ENCODE peak calls at places on chromosomes 4 and X, in nine cellular contexts. One of them, this sample, is unnamed.
A peak's percentile ranks its signal among the peaks of the same experiment; 100 is the strongest.

GRCh38 chrX:129984196-129984962 is 1.9 kb downstream of the BCORL1 start:
- DNase-seq in natural killer cell: peak; percentile 19
- DNase-seq in WTC11: peak; percentile 20
- DNase-seq in activated T-helper 1 cell treated with anti-CD3 and anti-CD28 coated beads, Interleukin-2, amount 50 U/mL, for 16 hours: no peak
- DNase-seq in left colon: peak; percentile 51
- DNase-seq in uterus: peak; percentile 37
- DNase-seq in thoracic aorta: no peak
- DNase-seq in endodermal cell: peak; percentile 68
- DNase-seq in stimulated activated CD4-positive, alpha-beta T cell treated with anti-CD3 and anti-CD28 coated beads, Interleukin-4, amount 100 ng/mL, for 48 hours: peak; percentile 15
- DNase-seq in this sample: peak; percentile 47

GRCh38 chr4:127533028-127533700 is 99.6 kb upstream of the INTU start:
- DNase-seq in natural killer cell: no peak
- DNase-seq in WTC11: no peak
- DNase-seq in activated T-helper 1 cell treated with anti-CD3 and anti-CD28 coated beads, Interleukin-2, amount 50 U/mL, for 16 hours: no peak
- DNase-seq in left colon: peak; percentile 4
- DNase-seq in uterus: peak; percentile 77
- DNase-seq in thoracic aorta: no peak
- DNase-seq in endodermal cell: no peak
- DNase-seq in stimulated activated CD4-positive, alpha-beta T cell treated with anti-CD3 and anti-CD28 coated beads, Interleukin-4, amount 100 ng/mL, for 48 hours: no peak
- DNase-seq in this sample: no peak

GRCh38 chr4:165383757-165384156 is 4.9 kb downstream of the CPE start:
- DNase-seq in natural killer cell: no peak
- DNase-seq in WTC11: no peak
- DNase-seq in activated T-helper 1 cell treated with anti-CD3 and anti-CD28 coated beads, Interleukin-2, amount 50 U/mL, for 16 hours: no peak
- DNase-seq in left colon: no peak
- DNase-seq in uterus: no peak
- DNase-seq in thoracic aorta: no peak
- DNase-seq in endodermal cell: peak; percentile 69
- DNase-seq in stimulated activated CD4-positive, alpha-beta T cell treated with anti-CD3 and anti-CD28 coated beads, Interleukin-4, amount 100 ng/mL, for 48 hours: no peak
- DNase-seq in this sample: no peak

GRCh38 chrX:41695464-41695863 is 6.7 kb downstream of the GPR34 start:
- DNase-seq in natural killer cell: no peak
- DNase-seq in WTC11: no peak
- DNase-seq in activated T-helper 1 cell treated with anti-CD3 and anti-CD28 coated beads, Interleukin-2, amount 50 U/mL, for 16 hours: no peak
- DNase-seq in left colon: no peak
- DNase-seq in uterus: no peak
- DNase-seq in thoracic aorta: no peak
- DNase-seq in endodermal cell: no peak
- DNase-seq in stimulated activated CD4-positive, alpha-beta T cell treated with anti-CD3 and anti-CD28 coated beads, Interleukin-4, amount 100 ng/mL, for 48 hours: no peak
- DNase-seq in this sample: no peak

GRCh38 chr4:142846729-142847606 is 867 bp upstream of the INPP4B start:
- DNase-seq in natural killer cell: no peak
- DNase-seq in WTC11: peak; percentile 61
- DNase-seq in activated T-helper 1 cell treated with anti-CD3 and anti-CD28 coated beads, Interleukin-2, amount 50 U/mL, for 16 hours: peak; percentile 55
- DNase-seq in left colon: peak; percentile 73
- DNase-seq in uterus: peak; percentile 31
- DNase-seq in thoracic aorta: no peak
- DNase-seq in endodermal cell: peak; percentile 85
- DNase-seq in stimulated activated CD4-positive, alpha-beta T cell treated with anti-CD3 and anti-CD28 coated beads, Interleukin-4, amount 100 ng/mL, for 48 hours: peak; percentile 61
- DNase-seq in this sample: no peak

GRCh38 chr4:74330295-74330750 is 22.1 kb downstream of the EPGN start:
- DNase-seq in natural killer cell: no peak
- DNase-seq in WTC11: no peak
- DNase-seq in activated T-helper 1 cell treated with anti-CD3 and anti-CD28 coated beads, Interleukin-2, amount 50 U/mL, for 16 hours: no peak
- DNase-seq in left colon: no peak
- DNase-seq in uterus: no peak
- DNase-seq in thoracic aorta: no peak
- DNase-seq in endodermal cell: no peak
- DNase-seq in stimulated activated CD4-positive, alpha-beta T cell treated with anti-CD3 and anti-CD28 coated beads, Interleukin-4, amount 100 ng/mL, for 48 hours: no peak
- DNase-seq in this sample: no peak

GRCh38 chr4:89158884-89159503 is 47.7 kb downstream of the TIGD2 start:
- DNase-seq in natural killer cell: no peak
- DNase-seq in WTC11: no peak
- DNase-seq in activated T-helper 1 cell treated with anti-CD3 and anti-CD28 coated beads, Interleukin-2, amount 50 U/mL, for 16 hours: no peak
- DNase-seq in left colon: no peak
- DNase-seq in uterus: no peak
- DNase-seq in thoracic aorta: no peak
- DNase-seq in endodermal cell: no peak
- DNase-seq in stimulated activated CD4-positive, alpha-beta T cell treated with anti-CD3 and anti-CD28 coated beads, Interleukin-4, amount 100 ng/mL, for 48 hours: no peak
- DNase-seq in this sample: no peak

GRCh38 chr4:19429684-19430083 is 822.0 kb upstream of the SLIT2 start:
- DNase-seq in natural killer cell: no peak
- DNase-seq in WTC11: peak; percentile 25
- DNase-seq in activated T-helper 1 cell treated with anti-CD3 and anti-CD28 coated beads, Interleukin-2, amount 50 U/mL, for 16 hours: no peak
- DNase-seq in left colon: no peak
- DNase-seq in uterus: no peak
- DNase-seq in thoracic aorta: no peak
- DNase-seq in endodermal cell: peak; percentile 81
- DNase-seq in stimulated activated CD4-positive, alpha-beta T cell treated with anti-CD3 and anti-CD28 coated beads, Interleukin-4, amount 100 ng/mL, for 48 hours: no peak
- DNase-seq in this sample: no peak

GRCh38 chr4:41178372-41179085 is 35.8 kb downstream of the APBB2 start:
- DNase-seq in natural killer cell: no peak
- DNase-seq in WTC11: no peak
- DNase-seq in activated T-helper 1 cell treated with anti-CD3 and anti-CD28 coated beads, Interleukin-2, amount 50 U/mL, for 16 hours: no peak
- DNase-seq in left colon: no peak
- DNase-seq in uterus: no peak
- DNase-seq in thoracic aorta: no peak
- DNase-seq in endodermal cell: no peak
- DNase-seq in stimulated activated CD4-positive, alpha-beta T cell treated with anti-CD3 and anti-CD28 coated beads, Interleukin-4, amount 100 ng/mL, for 48 hours: no peak
- DNase-seq in this sample: no peak

GRCh38 chr4:190020790-190021717 is 6.0 kb downstream of the FRG2 start:
- DNase-seq in natural killer cell: no peak
- DNase-seq in WTC11: peak; percentile 73
- DNase-seq in activated T-helper 1 cell treated with anti-CD3 and anti-CD28 coated beads, Interleukin-2, amount 50 U/mL, for 16 hours: no peak
- DNase-seq in left colon: peak; percentile 30
- DNase-seq in uterus: no peak
- DNase-seq in thoracic aorta: no peak
- DNase-seq in endodermal cell: peak; percentile 88
- DNase-seq in stimulated activated CD4-positive, alpha-beta T cell treated with anti-CD3 and anti-CD28 coated beads, Interleukin-4, amount 100 ng/mL, for 48 hours: no peak
- DNase-seq in this sample: no peak

GRCh38 chrX:136194546-136194945 is 47.2 kb downstream of the FHL1 start:
- DNase-seq in natural killer cell: no peak
- DNase-seq in WTC11: no peak
- DNase-seq in activated T-helper 1 cell treated with anti-CD3 and anti-CD28 coated beads, Interleukin-2, amount 50 U/mL, for 16 hours: no peak
- DNase-seq in left colon: no peak
- DNase-seq in uterus: no peak
- DNase-seq in thoracic aorta: no peak
- DNase-seq in endodermal cell: no peak
- DNase-seq in stimulated activated CD4-positive, alpha-beta T cell treated with anti-CD3 and anti-CD28 coated beads, Interleukin-4, amount 100 ng/mL, for 48 hours: no peak
- DNase-seq in this sample: no peak

GRCh38 chrX:111652719-111653118 is 28.3 kb upstream of the ALG13 start:
- DNase-seq in natural killer cell: no peak
- DNase-seq in WTC11: no peak
- DNase-seq in activated T-helper 1 cell treated with anti-CD3 and anti-CD28 coated beads, Interleukin-2, amount 50 U/mL, for 16 hours: no peak
- DNase-seq in left colon: no peak
- DNase-seq in uterus: no peak
- DNase-seq in thoracic aorta: no peak
- DNase-seq in endodermal cell: no peak
- DNase-seq in stimulated activated CD4-positive, alpha-beta T cell treated with anti-CD3 and anti-CD28 coated beads, Interleukin-4, amount 100 ng/mL, for 48 hours: no peak
- DNase-seq in this sample: no peak

GRCh38 chrX:1925053-1925481 is 310.2 kb downstream of the ASMT start:
- DNase-seq in natural killer cell: no peak
- DNase-seq in WTC11: peak; percentile 75
- DNase-seq in activated T-helper 1 cell treated with anti-CD3 and anti-CD28 coated beads, Interleukin-2, amount 50 U/mL, for 16 hours: no peak
- DNase-seq in left colon: no peak
- DNase-seq in uterus: no peak
- DNase-seq in thoracic aorta: no peak
- DNase-seq in endodermal cell: peak; percentile 92
- DNase-seq in stimulated activated CD4-positive, alpha-beta T cell treated with anti-CD3 and anti-CD28 coated beads, Interleukin-4, amount 100 ng/mL, for 48 hours: no peak
- DNase-seq in this sample: no peak

GRCh38 chr4:78592104-78592783 is 40.7 kb downstream of the ANXA3 start:
- DNase-seq in natural killer cell: no peak
- DNase-seq in WTC11: peak; percentile 49
- DNase-seq in activated T-helper 1 cell treated with anti-CD3 and anti-CD28 coated beads, Interleukin-2, amount 50 U/mL, for 16 hours: no peak
- DNase-seq in left colon: peak; percentile 18
- DNase-seq in uterus: no peak
- DNase-seq in thoracic aorta: no peak
- DNase-seq in endodermal cell: peak; percentile 71
- DNase-seq in stimulated activated CD4-positive, alpha-beta T cell treated with anti-CD3 and anti-CD28 coated beads, Interleukin-4, amount 100 ng/mL, for 48 hours: no peak
- DNase-seq in this sample: no peak

GRCh38 chr4:2341261-2341841 is 77.1 kb downstream of the ZFYVE28 start:
- DNase-seq in natural killer cell: peak; percentile 3
- DNase-seq in WTC11: no peak
- DNase-seq in activated T-helper 1 cell treated with anti-CD3 and anti-CD28 coated beads, Interleukin-2, amount 50 U/mL, for 16 hours: no peak
- DNase-seq in left colon: no peak
- DNase-seq in uterus: no peak
- DNase-seq in thoracic aorta: no peak
- DNase-seq in endodermal cell: no peak
- DNase-seq in stimulated activated CD4-positive, alpha-beta T cell treated with anti-CD3 and anti-CD28 coated beads, Interleukin-4, amount 100 ng/mL, for 48 hours: no peak
- DNase-seq in this sample: no peak

GRCh38 chr4:119659576-119659975 is 31.0 kb upstream of the PDE5A start:
- DNase-seq in natural killer cell: no peak
- DNase-seq in WTC11: no peak
- DNase-seq in activated T-helper 1 cell treated with anti-CD3 and anti-CD28 coated beads, Interleukin-2, amount 50 U/mL, for 16 hours: no peak
- DNase-seq in left colon: no peak
- DNase-seq in uterus: no peak
- DNase-seq in thoracic aorta: no peak
- DNase-seq in endodermal cell: no peak
- DNase-seq in stimulated activated CD4-positive, alpha-beta T cell treated with anti-CD3 and anti-CD28 coated beads, Interleukin-4, amount 100 ng/mL, for 48 hours: no peak
- DNase-seq in this sample: peak; percentile 2

GRCh38 chrX:63508668-63509067 is 157.5 kb upstream of the SPIN4 start:
- DNase-seq in natural killer cell: no peak
- DNase-seq in WTC11: no peak
- DNase-seq in activated T-helper 1 cell treated with anti-CD3 and anti-CD28 coated beads, Interleukin-2, amount 50 U/mL, for 16 hours: no peak
- DNase-seq in left colon: no peak
- DNase-seq in uterus: no peak
- DNase-seq in thoracic aorta: no peak
- DNase-seq in endodermal cell: no peak
- DNase-seq in stimulated activated CD4-positive, alpha-beta T cell treated with anti-CD3 and anti-CD28 coated beads, Interleukin-4, amount 100 ng/mL, for 48 hours: no peak
- DNase-seq in this sample: no peak

GRCh38 chrX:40773809-40774208 is 38.5 kb upstream of the MED14 start:
- DNase-seq in natural killer cell: no peak
- DNase-seq in WTC11: no peak
- DNase-seq in activated T-helper 1 cell treated with anti-CD3 and anti-CD28 coated beads, Interleukin-2, amount 50 U/mL, for 16 hours: no peak
- DNase-seq in left colon: no peak
- DNase-seq in uterus: no peak
- DNase-seq in thoracic aorta: no peak
- DNase-seq in endodermal cell: no peak
- DNase-seq in stimulated activated CD4-positive, alpha-beta T cell treated with anti-CD3 and anti-CD28 coated beads, Interleukin-4, amount 100 ng/mL, for 48 hours: no peak
- DNase-seq in this sample: no peak

GRCh38 chr4:31185014-31185585 is 464.9 kb downstream of the PCDH7 start:
- DNase-seq in natural killer cell: no peak
- DNase-seq in WTC11: no peak
- DNase-seq in activated T-helper 1 cell treated with anti-CD3 and anti-CD28 coated beads, Interleukin-2, amount 50 U/mL, for 16 hours: no peak
- DNase-seq in left colon: no peak
- DNase-seq in uterus: no peak
- DNase-seq in thoracic aorta: no peak
- DNase-seq in endodermal cell: no peak
- DNase-seq in stimulated activated CD4-positive, alpha-beta T cell treated with anti-CD3 and anti-CD28 coated beads, Interleukin-4, amount 100 ng/mL, for 48 hours: no peak
- DNase-seq in this sample: no peak

GRCh38 chr4:154030747-154031146 is 241.9 kb upstream of the SFRP2 start:
- DNase-seq in natural killer cell: no peak
- DNase-seq in WTC11: no peak
- DNase-seq in activated T-helper 1 cell treated with anti-CD3 and anti-CD28 coated beads, Interleukin-2, amount 50 U/mL, for 16 hours: no peak
- DNase-seq in left colon: no peak
- DNase-seq in uterus: no peak
- DNase-seq in thoracic aorta: no peak
- DNase-seq in endodermal cell: no peak
- DNase-seq in stimulated activated CD4-positive, alpha-beta T cell treated with anti-CD3 and anti-CD28 coated beads, Interleukin-4, amount 100 ng/mL, for 48 hours: no peak
- DNase-seq in this sample: no peak

GRCh38 chr4:41933997-41934812 is 1.0 kb upstream of the TMEM33 start:
- DNase-seq in natural killer cell: no peak
- DNase-seq in WTC11: no peak
- DNase-seq in activated T-helper 1 cell treated with anti-CD3 and anti-CD28 coated beads, Interleukin-2, amount 50 U/mL, for 16 hours: no peak
- DNase-seq in left colon: no peak
- DNase-seq in uterus: no peak
- DNase-seq in thoracic aorta: no peak
- DNase-seq in endodermal cell: no peak
- DNase-seq in stimulated activated CD4-positive, alpha-beta T cell treated with anti-CD3 and anti-CD28 coated beads, Interleukin-4, amount 100 ng/mL, for 48 hours: no peak
- DNase-seq in this sample: no peak

GRCh38 chr4:145812902-145813301 is 125.7 kb downstream of the ZNF827 start:
- DNase-seq in natural killer cell: no peak
- DNase-seq in WTC11: no peak
- DNase-seq in activated T-helper 1 cell treated with anti-CD3 and anti-CD28 coated beads, Interleukin-2, amount 50 U/mL, for 16 hours: no peak
- DNase-seq in left colon: no peak
- DNase-seq in uterus: no peak
- DNase-seq in thoracic aorta: no peak
- DNase-seq in endodermal cell: no peak
- DNase-seq in stimulated activated CD4-positive, alpha-beta T cell treated with anti-CD3 and anti-CD28 coated beads, Interleukin-4, amount 100 ng/mL, for 48 hours: no peak
- DNase-seq in this sample: no peak

GRCh38 chrX:153641575-153642312 is 5.3 kb upstream of the DUSP9 start:
- DNase-seq in natural killer cell: no peak
- DNase-seq in WTC11: no peak
- DNase-seq in activated T-helper 1 cell treated with anti-CD3 and anti-CD28 coated beads, Interleukin-2, amount 50 U/mL, for 16 hours: no peak
- DNase-seq in left colon: no peak
- DNase-seq in uterus: no peak
- DNase-seq in thoracic aorta: no peak
- DNase-seq in endodermal cell: peak; percentile 56
- DNase-seq in stimulated activated CD4-positive, alpha-beta T cell treated with anti-CD3 and anti-CD28 coated beads, Interleukin-4, amount 100 ng/mL, for 48 hours: no peak
- DNase-seq in this sample: peak; percentile 71

GRCh38 chr4:626201-627091 is 1.1 kb downstream of the PDE6B start:
- DNase-seq in natural killer cell: no peak
- DNase-seq in WTC11: peak; percentile 13
- DNase-seq in activated T-helper 1 cell treated with anti-CD3 and anti-CD28 coated beads, Interleukin-2, amount 50 U/mL, for 16 hours: no peak
- DNase-seq in left colon: no peak
- DNase-seq in uterus: no peak
- DNase-seq in thoracic aorta: no peak
- DNase-seq in endodermal cell: peak; percentile 51
- DNase-seq in stimulated activated CD4-positive, alpha-beta T cell treated with anti-CD3 and anti-CD28 coated beads, Interleukin-4, amount 100 ng/mL, for 48 hours: no peak
- DNase-seq in this sample: no peak

GRCh38 chr4:187547281-187547680 is 448.3 kb upstream of the ZFP42 start:
- DNase-seq in natural killer cell: no peak
- DNase-seq in WTC11: no peak
- DNase-seq in activated T-helper 1 cell treated with anti-CD3 and anti-CD28 coated beads, Interleukin-2, amount 50 U/mL, for 16 hours: no peak
- DNase-seq in left colon: no peak
- DNase-seq in uterus: no peak
- DNase-seq in thoracic aorta: no peak
- DNase-seq in endodermal cell: no peak
- DNase-seq in stimulated activated CD4-positive, alpha-beta T cell treated with anti-CD3 and anti-CD28 coated beads, Interleukin-4, amount 100 ng/mL, for 48 hours: no peak
- DNase-seq in this sample: no peak

GRCh38 chr4:41155194-41155830 is 59.0 kb downstream of the APBB2 start:
- DNase-seq in natural killer cell: no peak
- DNase-seq in WTC11: no peak
- DNase-seq in activated T-helper 1 cell treated with anti-CD3 and anti-CD28 coated beads, Interleukin-2, amount 50 U/mL, for 16 hours: no peak
- DNase-seq in left colon: no peak
- DNase-seq in uterus: no peak
- DNase-seq in thoracic aorta: no peak
- DNase-seq in endodermal cell: no peak
- DNase-seq in stimulated activated CD4-positive, alpha-beta T cell treated with anti-CD3 and anti-CD28 coated beads, Interleukin-4, amount 100 ng/mL, for 48 hours: no peak
- DNase-seq in this sample: no peak

GRCh38 chr4:159077702-159078495 is 25.0 kb upstream of the RAPGEF2 start:
- DNase-seq in natural killer cell: no peak
- DNase-seq in WTC11: no peak
- DNase-seq in activated T-helper 1 cell treated with anti-CD3 and anti-CD28 coated beads, Interleukin-2, amount 50 U/mL, for 16 hours: no peak
- DNase-seq in left colon: no peak
- DNase-seq in uterus: no peak
- DNase-seq in thoracic aorta: no peak
- DNase-seq in endodermal cell: no peak
- DNase-seq in stimulated activated CD4-positive, alpha-beta T cell treated with anti-CD3 and anti-CD28 coated beads, Interleukin-4, amount 100 ng/mL, for 48 hours: no peak
- DNase-seq in this sample: no peak

GRCh38 chr4:173170210-173170778 is 1.7 kb downstream of the GALNT7 start:
- DNase-seq in natural killer cell: no peak
- DNase-seq in WTC11: no peak
- DNase-seq in activated T-helper 1 cell treated with anti-CD3 and anti-CD28 coated beads, Interleukin-2, amount 50 U/mL, for 16 hours: no peak
- DNase-seq in left colon: no peak
- DNase-seq in uterus: no peak
- DNase-seq in thoracic aorta: no peak
- DNase-seq in endodermal cell: no peak
- DNase-seq in stimulated activated CD4-positive, alpha-beta T cell treated with anti-CD3 and anti-CD28 coated beads, Interleukin-4, amount 100 ng/mL, for 48 hours: no peak
- DNase-seq in this sample: no peak

GRCh38 chrX:143027262-143027661 is 1.5 kb downstream of the SPANXN4 start:
- DNase-seq in natural killer cell: no peak
- DNase-seq in WTC11: no peak
- DNase-seq in activated T-helper 1 cell treated with anti-CD3 and anti-CD28 coated beads, Interleukin-2, amount 50 U/mL, for 16 hours: no peak
- DNase-seq in left colon: peak; percentile 4
- DNase-seq in uterus: no peak
- DNase-seq in thoracic aorta: no peak
- DNase-seq in endodermal cell: no peak
- DNase-seq in stimulated activated CD4-positive, alpha-beta T cell treated with anti-CD3 and anti-CD28 coated beads, Interleukin-4, amount 100 ng/mL, for 48 hours: no peak
- DNase-seq in this sample: no peak

GRCh38 chrX:153494541-153495361 is at the start of gene BGN:
- DNase-seq in natural killer cell: no peak
- DNase-seq in WTC11: peak; percentile 54
- DNase-seq in activated T-helper 1 cell treated with anti-CD3 and anti-CD28 coated beads, Interleukin-2, amount 50 U/mL, for 16 hours: no peak
- DNase-seq in left colon: no peak
- DNase-seq in uterus: peak; percentile 63
- DNase-seq in thoracic aorta: peak; percentile 39
- DNase-seq in endodermal cell: peak; percentile 81
- DNase-seq in stimulated activated CD4-positive, alpha-beta T cell treated with anti-CD3 and anti-CD28 coated beads, Interleukin-4, amount 100 ng/mL, for 48 hours: no peak
- DNase-seq in this sample: peak; percentile 64

GRCh38 chrX:1451676-1452496 is 823 bp downstream of the ASMTL start:
- DNase-seq in natural killer cell: no peak
- DNase-seq in WTC11: no peak
- DNase-seq in activated T-helper 1 cell treated with anti-CD3 and anti-CD28 coated beads, Interleukin-2, amount 50 U/mL, for 16 hours: no peak
- DNase-seq in left colon: peak; percentile 39
- DNase-seq in uterus: peak; percentile 42
- DNase-seq in thoracic aorta: no peak
- DNase-seq in endodermal cell: peak; percentile 46
- DNase-seq in stimulated activated CD4-positive, alpha-beta T cell treated with anti-CD3 and anti-CD28 coated beads, Interleukin-4, amount 100 ng/mL, for 48 hours: no peak
- DNase-seq in this sample: no peak